ENCODE peak calls at places on chromosome 1, in nine cellular contexts. Y is uterus; B is activated T-cell treated with anti-CD3 and anti-CD28 coated beads, Interleukin-2, amount 50 U/mL, for 72 hours; L is neuronal stem cell; R is NCI-H1105 treated with DMSO at 0.1 percent for 48 hours; E is T follicular helper cell; X is T-helper 2 cell; Q is HEK293T; C is endothelial cell. P is an unnamed sample.

GRCh38 chr1:205355054-205355453 is 1.7 kb downstream of the KLHDC8A start:
- DNase-seq in C (no peak), Q (no peak), R (no peak), X (no peak), Y (no peak), B (no peak), L (no peak), E (no peak), P (no peak)

GRCh38 chr1:224684920-224685547 is 68.9 kb downstream of the CNIH3 start:
- DNase-seq in X (no peak), R (no peak), E (no peak), L (no peak), C (no peak), Y (no peak), Q (no peak), B (no peak), P (no peak)

GRCh38 chr1:218658899-218659298 is 313.8 kb downstream of the TGFB2 start:
- DNase-seq in R (no peak), L (no peak), X (no peak), B (no peak), E (no peak), Y (no peak), Q (no peak), C (no peak), P (no peak)

GRCh38 chr1:178501705-178502329 is 5.1 kb upstream of the CLEC20A start:
- DNase-seq in R (peak), Y (peak), C (peak), X (no peak), L (peak), B (peak), E (peak), Q (peak), P (peak)

GRCh38 chr1:154349121-154349520 is 23.8 kb downstream of the ATP8B2 start:
- DNase-seq in B (no peak), C (no peak), L (no peak), R (no peak), X (no peak), Q (no peak), Y (no peak), E (no peak), P (no peak)

GRCh38 chr1:9852410-9853301 is 28.9 kb upstream of the CLSTN1 start:
- DNase-seq in E (no peak), Q (no peak), B (no peak), C (no peak), L (no peak), Y (peak), R (no peak), X (no peak), P (peak)

GRCh38 chr1:81801834-81802531 is 1.2 kb downstream of the ADGRL2 start:
- DNase-seq in Q (peak), B (peak), E (no peak), L (no peak), Y (no peak), R (peak), X (no peak), C (peak), P (peak)

GRCh38 chr1:225685476-225686176 is 32.7 kb upstream of the ENAH start:
- DNase-seq in R (no peak), E (no peak), Y (no peak), Q (no peak), B (no peak), C (no peak), X (no peak), L (no peak), P (no peak)

GRCh38 chr1:207579436-207579799 is 65.5 kb upstream of the CR1L start:
- DNase-seq in X (peak), Q (peak), C (peak), E (no peak), B (peak), R (peak), L (peak), Y (no peak), P (no peak)

GRCh38 chr1:210263963-210264362 is 31.4 kb downstream of the SERTAD4 start:
- DNase-seq in Q (no peak), B (no peak), Y (no peak), R (no peak), C (no peak), E (no peak), L (no peak), X (no peak), P (no peak)

GRCh38 chr1:47712596-47713299 is 274.9 kb downstream of the FOXD2 start:
- DNase-seq in L (no peak), Q (no peak), E (no peak), B (no peak), C (no peak), X (no peak), R (no peak), Y (no peak), P (no peak)

GRCh38 chr1:75203415-75204277 is 69.5 kb downstream of the LHX8 start:
- DNase-seq in L (peak), X (no peak), Q (peak), B (peak), E (no peak), R (peak), C (peak), Y (no peak), P (peak)

GRCh38 chr1:18667333-18667732 is 36.7 kb downstream of the PAX7 start:
- DNase-seq in Q (no peak), B (no peak), C (no peak), X (no peak), Y (no peak), L (no peak), R (no peak), E (no peak), P (no peak)

GRCh38 chr1:227396539-227397355 is 78.5 kb upstream of the CDC42BPA start:
- DNase-seq in Q (no peak), B (no peak), L (no peak), E (no peak), C (no peak), R (no peak), Y (no peak), X (no peak), P (no peak)

GRCh38 chr1:100622037-100622436 is 84.1 kb downstream of the GPR88 start:
- DNase-seq in Y (peak), B (peak), R (no peak), X (no peak), E (no peak), Q (peak), L (no peak), C (no peak), P (no peak)

GRCh38 chr1:93703649-93704048 is 22.0 kb upstream of the BCAR3 start:
- DNase-seq in Y (no peak), E (no peak), B (no peak), R (no peak), C (no peak), X (no peak), Q (no peak), L (no peak), P (no peak)

GRCh38 chr1:223711173-223711572 is 1.2 kb upstream of the CAPN2 start:
- DNase-seq in C (no peak), L (no peak), R (no peak), Q (no peak), E (no peak), B (no peak), X (no peak), Y (no peak), P (no peak)

GRCh38 chr1:29649375-29650040 is 413.2 kb downstream of the PTPRU start:
- DNase-seq in Y (no peak), B (no peak), L (no peak), X (no peak), C (no peak), R (peak), E (no peak), Q (no peak), P (no peak)

GRCh38 chr1:223520200-223520599 is 127.0 kb downstream of the CCDC185 start:
- DNase-seq in Q (no peak), R (no peak), L (no peak), E (no peak), Y (no peak), X (no peak), C (no peak), B (no peak), P (no peak)

GRCh38 chr1:6782151-6782550 is 3.1 kb upstream of the CAMTA1 start:
- DNase-seq in B (no peak), E (no peak), Q (no peak), X (no peak), R (no peak), C (no peak), L (no peak), Y (no peak), P (no peak)

GRCh38 chr1:159040893-159041724 is 31.4 kb downstream of the IFI16 start:
- DNase-seq in B (no peak), Y (no peak), C (no peak), L (no peak), X (no peak), E (no peak), Q (no peak), R (no peak), P (no peak)

GRCh38 chr1:18941221-18942141 is 15.0 kb downstream of the IFFO2 start:
- DNase-seq in L (peak), B (no peak), E (no peak), Q (no peak), C (no peak), X (no peak), Y (no peak), R (no peak), P (peak)

GRCh38 chr1:191752342-191752741 is 405.9 kb upstream of the RGS18 start:
- DNase-seq in L (no peak), B (no peak), X (no peak), Q (no peak), E (no peak), C (no peak), Y (no peak), R (no peak), P (no peak)

GRCh38 chr1:29332204-29332603 is 95.9 kb downstream of the PTPRU start:
- DNase-seq in L (peak), E (no peak), C (peak), Q (peak), Y (peak), B (no peak), R (no peak), X (no peak), P (no peak)

GRCh38 chr1:31701137-31701736 is 2.6 kb downstream of the COL16A1 start:
- DNase-seq in E (no peak), C (no peak), B (peak), L (no peak), X (no peak), Q (peak), R (peak), Y (peak), P (peak)

GRCh38 chr1:119613769-119614358 is 34.2 kb downstream of the ZNF697 start:
- DNase-seq in Q (peak), C (peak), E (peak), L (peak), B (peak), R (peak), X (no peak), Y (peak), P (peak)

GRCh38 chr1:23202263-23202749 is 15.0 kb downstream of the HTR1D start:
- DNase-seq in R (no peak), X (no peak), Q (no peak), L (no peak), C (no peak), B (no peak), Y (no peak), E (no peak), P (no peak)

GRCh38 chr1:183932412-183932811 is 105.1 kb downstream of the COLGALT2 start:
- DNase-seq in E (no peak), C (no peak), Q (no peak), L (no peak), R (no peak), Y (peak), X (no peak), B (no peak), P (no peak)

GRCh38 chr1:231161711-231162299 is at the start of gene TRIM67:
- DNase-seq in Y (no peak), Q (peak), L (no peak), X (no peak), R (peak), B (no peak), E (no peak), C (peak), P (peak)

GRCh38 chr1:43841511-43841910 is 92.1 kb upstream of the ARTN start:
- DNase-seq in Y (no peak), C (no peak), B (no peak), X (no peak), L (no peak), R (no peak), Q (no peak), E (no peak), P (no peak)

GRCh38 chr1:73673980-73674379 is 524.0 kb downstream of the LRRIQ3 start:
- DNase-seq in X (no peak), C (no peak), R (peak), Y (no peak), Q (no peak), B (no peak), E (no peak), L (no peak), P (no peak)

GRCh38 chr1:229318056-229318455 is 24.8 kb downstream of the CCSAP start:
- DNase-seq in E (no peak), Q (no peak), B (no peak), L (no peak), Y (no peak), R (no peak), C (no peak), X (no peak), P (no peak)

GRCh38 chr1:202264300-202265075 is 70.9 kb downstream of the LGR6 start:
- DNase-seq in X (no peak), Y (no peak), Q (no peak), L (no peak), R (no peak), C (no peak), B (no peak), E (no peak), P (no peak)

GRCh38 chr1:1308756-1309524 is 543 bp downstream of the PUSL1 start:
- DNase-seq in R (peak), Q (no peak), B (no peak), X (no peak), C (no peak), Y (no peak), E (no peak), L (no peak), P (no peak)

GRCh38 chr1:177703888-177704446 is 265.9 kb downstream of the SEC16B start:
- DNase-seq in Y (no peak), B (no peak), L (no peak), R (no peak), X (no peak), Q (no peak), C (no peak), E (no peak), P (no peak)

GRCh38 chr1:199122532-199123311 is 483.9 kb downstream of the PTPRC start:
- DNase-seq in B (no peak), Y (no peak), L (no peak), E (no peak), Q (no peak), C (no peak), X (no peak), R (no peak), P (no peak)

GRCh38 chr1:6041432-6042062 is 4.1 kb upstream of the KCNAB2 start:
- DNase-seq in B (peak), Y (no peak), X (no peak), Q (peak), C (peak), L (no peak), E (no peak), R (peak), P (no peak)

GRCh38 chr1:11749203-11749689 is 12.7 kb upstream of the C1orf167 start:
- DNase-seq in C (peak), L (no peak), B (peak), E (no peak), Y (no peak), Q (peak), X (peak), R (peak), P (no peak)